ENCODE peak calls at places on chromosomes 13 and 19, in four cellular contexts. One of them, this sample, is unnamed.

GRCh38 chr13:36872621-36873020 is 47.4 kb downstream of the SMAD9 start:
- DNase-seq in fibroblast of lung: no peak
- DNase-seq in A673: no peak
- DNase-seq in HepG2: no peak
- DNase-seq in this sample: no peak

GRCh38 chr13:44748439-44748838 is 172.3 kb upstream of the TSC22D1 start:
- DNase-seq in fibroblast of lung: no peak
- DNase-seq in A673: no peak
- DNase-seq in HepG2: no peak
- DNase-seq in this sample: no peak

GRCh38 chr13:43397110-43397509 is 373.7 kb downstream of the DNAJC15 start:
- DNase-seq in fibroblast of lung: peak
- DNase-seq in A673: peak
- DNase-seq in HepG2: no peak
- DNase-seq in this sample: peak

GRCh38 chr13:49791214-49791752 is 1.2 kb downstream of the KPNA3 start:
- DNase-seq in fibroblast of lung: peak
- DNase-seq in A673: peak
- DNase-seq in HepG2: peak
- DNase-seq in this sample: peak

GRCh38 chr19:39937094-39937493 is 2.7 kb upstream of the FCGBP start:
- DNase-seq in fibroblast of lung: no peak
- DNase-seq in A673: no peak
- DNase-seq in HepG2: no peak
- DNase-seq in this sample: no peak

GRCh38 chr13:63389756-63390155 is 1974.1 kb upstream of the PCDH20 start:
- DNase-seq in fibroblast of lung: no peak
- DNase-seq in A673: no peak
- DNase-seq in HepG2: no peak
- DNase-seq in this sample: no peak

GRCh38 chr13:97344250-97345175 is 89.5 kb upstream of the RAP2A start:
- DNase-seq in fibroblast of lung: peak
- DNase-seq in A673: peak
- DNase-seq in HepG2: peak
- DNase-seq in this sample: peak

GRCh38 chr13:67619987-67620386 is 389.9 kb upstream of the PCDH9 start:
- DNase-seq in fibroblast of lung: peak
- DNase-seq in A673: peak
- DNase-seq in HepG2: no peak
- DNase-seq in this sample: peak

GRCh38 chr13:94558721-94559120 is 37.2 kb downstream of the TGDS start:
- DNase-seq in fibroblast of lung: no peak
- DNase-seq in A673: peak
- DNase-seq in HepG2: no peak
- DNase-seq in this sample: peak

GRCh38 chr19:12994701-12995595 is at the start of gene NFIX:
- DNase-seq in fibroblast of lung: peak
- DNase-seq in A673: peak
- DNase-seq in HepG2: peak
- DNase-seq in this sample: peak

GRCh38 chr19:1967087-1967608 is 26.2 kb downstream of the CSNK1G2 start:
- DNase-seq in fibroblast of lung: no peak
- DNase-seq in A673: no peak
- DNase-seq in HepG2: no peak
- DNase-seq in this sample: no peak

GRCh38 chr13:41494202-41494601 is 36.9 kb downstream of the RGCC start:
- DNase-seq in fibroblast of lung: no peak
- DNase-seq in A673: no peak
- DNase-seq in HepG2: no peak
- DNase-seq in this sample: no peak

GRCh38 chr13:41049480-41049879 is 11.8 kb upstream of the WBP4 start:
- DNase-seq in fibroblast of lung: no peak
- DNase-seq in A673: no peak
- DNase-seq in HepG2: no peak
- DNase-seq in this sample: no peak

GRCh38 chr19:35015576-35016351 is 14.5 kb upstream of the SCN1B start:
- DNase-seq in fibroblast of lung: peak
- DNase-seq in A673: no peak
- DNase-seq in HepG2: no peak
- DNase-seq in this sample: peak

GRCh38 chr19:44303976-44304568 is 753 bp downstream of the ZNF235 start:
- DNase-seq in fibroblast of lung: no peak
- DNase-seq in A673: peak
- DNase-seq in HepG2: no peak
- DNase-seq in this sample: no peak

GRCh38 chr19:30130356-30131122 is 188.5 kb downstream of the URI1 start:
- DNase-seq in fibroblast of lung: no peak
- DNase-seq in A673: no peak
- DNase-seq in HepG2: no peak
- DNase-seq in this sample: no peak

GRCh38 chr13:99774644-99775043 is 196.9 kb downstream of the ZIC5 start:
- DNase-seq in fibroblast of lung: no peak
- DNase-seq in A673: no peak
- DNase-seq in HepG2: no peak
- DNase-seq in this sample: no peak

GRCh38 chr13:42116225-42116624 is 67.8 kb downstream of the DGKH start:
- DNase-seq in fibroblast of lung: no peak
- DNase-seq in A673: no peak
- DNase-seq in HepG2: no peak
- DNase-seq in this sample: peak

GRCh38 chr13:25117312-25117711 is 21.4 kb downstream of the PABPC3 start:
- DNase-seq in fibroblast of lung: no peak
- DNase-seq in A673: no peak
- DNase-seq in HepG2: no peak
- DNase-seq in this sample: no peak

GRCh38 chr19:1265611-1266115 is 3.5 kb upstream of the CIRBP start:
- DNase-seq in fibroblast of lung: peak
- DNase-seq in A673: peak
- DNase-seq in HepG2: no peak
- DNase-seq in this sample: peak

GRCh38 chr13:99657848-99658265 is 156.6 kb downstream of the TM9SF2 start:
- DNase-seq in fibroblast of lung: peak
- DNase-seq in A673: peak
- DNase-seq in HepG2: no peak
- DNase-seq in this sample: peak

GRCh38 chr19:54029930-54030490 is 33.7 kb downstream of the VSTM1 start:
- DNase-seq in fibroblast of lung: peak
- DNase-seq in A673: peak
- DNase-seq in HepG2: peak
- DNase-seq in this sample: peak

GRCh38 chr19:43719378-43719868 is 3.5 kb downstream of the IRGC start:
- DNase-seq in fibroblast of lung: no peak
- DNase-seq in A673: no peak
- DNase-seq in HepG2: no peak
- DNase-seq in this sample: no peak

GRCh38 chr13:42047561-42048322 is 706 bp upstream of the DGKH start:
- DNase-seq in fibroblast of lung: peak
- DNase-seq in A673: peak
- DNase-seq in HepG2: no peak
- DNase-seq in this sample: peak

GRCh38 chr19:29495971-29496441 is 29.8 kb upstream of the VSTM2B start:
- DNase-seq in fibroblast of lung: no peak
- DNase-seq in A673: no peak
- DNase-seq in HepG2: no peak
- DNase-seq in this sample: no peak

GRCh38 chr19:6236310-6237291 is 43.2 kb downstream of the MLLT1 start:
- DNase-seq in fibroblast of lung: no peak
- DNase-seq in A673: no peak
- DNase-seq in HepG2: no peak
- DNase-seq in this sample: no peak

GRCh38 chr19:831407-832369 is 4.1 kb downstream of the AZU1 start:
- DNase-seq in fibroblast of lung: no peak
- DNase-seq in A673: no peak
- DNase-seq in HepG2: no peak
- DNase-seq in this sample: no peak

GRCh38 chr19:54463531-54464043 is at the start of gene LENG9:
- DNase-seq in fibroblast of lung: peak
- DNase-seq in A673: peak
- DNase-seq in HepG2: peak
- DNase-seq in this sample: peak

GRCh38 chr13:43154083-43154739 is 130.8 kb downstream of the DNAJC15 start:
- DNase-seq in fibroblast of lung: no peak
- DNase-seq in A673: no peak
- DNase-seq in HepG2: no peak
- DNase-seq in this sample: peak

GRCh38 chr19:12783226-12783848 is 7.9 kb upstream of the JUNB start:
- DNase-seq in fibroblast of lung: no peak
- DNase-seq in A673: no peak
- DNase-seq in HepG2: no peak
- DNase-seq in this sample: no peak

GRCh38 chr13:50033696-50034095 is 18.5 kb downstream of the KCNRG start:
- DNase-seq in fibroblast of lung: peak
- DNase-seq in A673: no peak
- DNase-seq in HepG2: no peak
- DNase-seq in this sample: peak

GRCh38 chr19:51093510-51094345 is 11.0 kb upstream of the KLK14 start:
- DNase-seq in fibroblast of lung: no peak
- DNase-seq in A673: no peak
- DNase-seq in HepG2: no peak
- DNase-seq in this sample: no peak

GRCh38 chr19:19229701-19230100 is 17.9 kb downstream of the NCAN start:
- DNase-seq in fibroblast of lung: no peak
- DNase-seq in A673: no peak
- DNase-seq in HepG2: no peak
- DNase-seq in this sample: no peak

DNA sequence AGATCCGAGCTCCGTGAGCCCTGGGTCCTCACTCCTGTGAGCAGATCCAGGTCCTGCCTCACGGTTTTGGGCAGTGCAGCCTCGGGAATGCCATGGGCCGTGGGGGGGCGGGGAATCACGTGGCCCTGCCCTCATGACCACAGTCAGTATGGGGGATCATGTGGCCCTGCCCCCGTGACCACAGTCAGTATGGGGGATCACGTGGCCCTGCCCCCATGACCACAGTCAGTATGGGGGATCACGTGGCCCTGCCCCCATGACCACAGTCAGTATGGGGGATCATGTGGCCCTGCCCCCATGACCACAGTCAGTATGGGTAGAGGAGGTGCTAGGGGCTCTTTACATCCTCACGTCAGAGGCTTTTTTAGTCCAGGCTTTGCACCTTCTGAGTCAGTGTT is 64.3 kb upstream of the F7 start:
- DNase-seq in fibroblast of lung: no peak
- DNase-seq in A673: no peak
- DNase-seq in HepG2: no peak
- DNase-seq in this sample: no peak
- TF ChIP-seq CTCF in fibroblast of lung: no peak
- TF ChIP-seq CTCF in A673: no peak
- TF ChIP-seq CTCF in HepG2: no peak
- TF ChIP-seq CTCF in this sample: no peak

GRCh38 chr13:52450012-52450792 is at the start of gene VPS36:
- DNase-seq in fibroblast of lung: peak
- DNase-seq in A673: peak
- DNase-seq in HepG2: peak
- DNase-seq in this sample: peak
- H3K4me3 ChIP-seq in fibroblast of lung: peak
- H3K4me3 ChIP-seq in A673: peak
- H3K4me3 ChIP-seq in HepG2: peak
- H3K4me3 ChIP-seq in this sample: peak

DNA sequence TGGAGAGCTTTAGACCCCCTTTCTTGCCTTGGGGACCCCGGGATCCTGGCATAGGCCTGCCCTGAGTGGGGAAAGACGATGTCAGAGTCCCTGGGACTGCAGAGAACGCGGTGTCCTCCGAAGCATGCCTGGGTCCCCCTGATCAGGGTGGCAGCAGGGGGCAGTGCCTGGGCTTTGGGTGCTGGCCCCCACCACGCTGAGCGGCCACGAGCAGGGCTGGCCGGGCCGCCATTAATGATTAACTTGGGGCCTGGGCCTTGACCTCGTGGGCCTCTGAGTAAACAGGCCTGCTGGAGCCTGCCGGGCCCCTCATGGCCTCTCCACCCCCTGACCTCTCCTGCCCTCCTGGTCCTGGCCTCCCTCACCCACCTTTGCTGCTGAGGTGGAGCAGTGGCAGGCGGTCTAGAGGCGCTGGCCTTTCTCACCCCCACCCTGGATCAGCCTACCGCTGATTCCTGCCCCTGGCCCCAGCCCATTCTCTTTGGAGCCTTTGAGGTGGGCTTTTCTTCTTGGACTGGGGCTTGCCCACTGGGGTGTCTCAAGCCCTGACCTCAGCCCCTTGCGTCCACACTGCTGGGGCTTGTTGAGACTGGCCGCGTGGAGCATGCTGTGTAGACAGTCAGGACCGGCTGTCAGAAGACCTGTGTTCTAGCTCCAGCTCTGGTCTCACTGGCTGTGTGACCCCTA is 26.3 kb downstream of the CEBPA start:
- DNase-seq in fibroblast of lung: no peak
- DNase-seq in A673: no peak
- DNase-seq in HepG2: peak
- DNase-seq in this sample: no peak
- TF ChIP-seq CTCF in fibroblast of lung: no peak
- TF ChIP-seq CTCF in A673: no peak
- TF ChIP-seq CTCF in HepG2: peak
- TF ChIP-seq CTCF in this sample: no peak

GRCh38 chr19:24178207-24178606 is 91.2 kb downstream of the ZNF254 start:
- DNase-seq in fibroblast of lung: no peak
- DNase-seq in A673: no peak
- DNase-seq in HepG2: no peak
- DNase-seq in this sample: no peak
- H3K4me3 ChIP-seq in fibroblast of lung: no peak
- H3K4me3 ChIP-seq in A673: no peak
- H3K4me3 ChIP-seq in HepG2: no peak
- H3K4me3 ChIP-seq in this sample: no peak

GRCh38 chr19:49019242-49019932 is 2.5 kb upstream of the LHB start:
- DNase-seq in fibroblast of lung: peak
- DNase-seq in A673: peak
- DNase-seq in HepG2: peak
- DNase-seq in this sample: peak
- TF ChIP-seq CTCF in fibroblast of lung: peak
- TF ChIP-seq CTCF in A673: peak
- TF ChIP-seq CTCF in HepG2: peak
- TF ChIP-seq CTCF in this sample: no peak

This sample was measured in choroid plexus epithelial cell.